ENCODE peak calls at places on chromosomes 4 and X, in eight cellular contexts. V is endothelial cell, Y is IMR-90, U is HFFc6, T is tibial artery, C is HFF-Myc, W is uterus, N is fibroblast of mammary gland. D is an unnamed sample.

GRCh38 chrX:118847676-118848075 is 24.1 kb downstream of the ZCCHC12 start:
- DNase-seq in V (peak), Y (peak), U (peak), T (no peak), C (peak), W (no peak), N (peak), D (no peak)

GRCh38 chr4:98661356-98662054 is 3.1 kb upstream of the TSPAN5 start:
- DNase-seq in V (no peak), Y (peak), U (no peak), T (no peak), C (no peak), W (no peak), N (no peak), D (no peak)

GRCh38 chr4:96913437-96914075 is 1073.7 kb downstream of the PDHA2 start:
- DNase-seq in V (no peak), Y (no peak), U (no peak), T (no peak), C (no peak), W (no peak), N (no peak), D (no peak)

GRCh38 chr4:152594981-152595916 is 59.4 kb upstream of the FBXW7 start:
- DNase-seq in V (no peak), Y (no peak), U (no peak), T (no peak), C (no peak), W (no peak), N (no peak), D (no peak)

GRCh38 chrX:16785247-16786138 is 773 bp upstream of the TXLNG start:
- DNase-seq in V (peak), Y (no peak), U (no peak), T (no peak), C (no peak), W (peak), N (no peak), D (peak)

GRCh38 chrX:119417376-119417775 is 18.2 kb downstream of the SLC25A43 start:
- DNase-seq in V (no peak), Y (no peak), U (no peak), T (no peak), C (no peak), W (no peak), N (no peak), D (no peak)

GRCh38 chr4:118889313-118889694 is 650 bp downstream of the SYNPO2 start:
- DNase-seq in V (no peak), Y (no peak), U (no peak), T (no peak), C (no peak), W (no peak), N (no peak), D (no peak)

GRCh38 chr4:1459664-1460511 is 53.6 kb upstream of the NKX1-1 start:
- DNase-seq in V (peak), Y (no peak), U (no peak), T (peak), C (no peak), W (peak), N (no peak), D (no peak)

GRCh38 chr4:54333657-54334056 is 104.6 kb downstream of the PDGFRA start:
- DNase-seq in V (no peak), Y (no peak), U (no peak), T (no peak), C (no peak), W (no peak), N (no peak), D (no peak)

GRCh38 chr4:48681856-48682255 is 98.2 kb downstream of the FRYL start:
- DNase-seq in V (no peak), Y (peak), U (peak), T (no peak), C (no peak), W (no peak), N (peak), D (peak)

GRCh38 chr4:183011213-183011907 is 87.7 kb upstream of the WWC2 start:
- DNase-seq in V (no peak), Y (peak), U (no peak), T (no peak), C (no peak), W (no peak), N (peak), D (no peak)

GRCh38 chr4:20219526-20219925 is 32.2 kb upstream of the SLIT2 start:
- DNase-seq in V (no peak), Y (no peak), U (peak), T (no peak), C (no peak), W (no peak), N (peak), D (no peak)

GRCh38 chr4:47490550-47490949 is 5.5 kb downstream of the ATP10D start:
- DNase-seq in V (peak), Y (no peak), U (peak), T (no peak), C (peak), W (no peak), N (peak), D (peak)

GRCh38 chrX:69618803-69619202 is 2.9 kb downstream of the EDA start:
- DNase-seq in V (no peak), Y (peak), U (no peak), T (no peak), C (no peak), W (peak), N (peak), D (peak)

GRCh38 chr4:13705521-13706035 is 78.1 kb upstream of the BOD1L1 start:
- DNase-seq in V (no peak), Y (no peak), U (no peak), T (no peak), C (no peak), W (no peak), N (no peak), D (no peak)

GRCh38 chr4:152936446-152937279 is 540 bp downstream of the FHDC1 start:
- DNase-seq in V (peak), Y (peak), U (peak), T (no peak), C (no peak), W (peak), N (peak), D (peak)

GRCh38 chr4:82890913-82891727 is at the start of gene SEC31A:
- DNase-seq in V (peak), Y (peak), U (peak), T (peak), C (peak), W (peak), N (peak), D (peak)
- TF ChIP-seq CTCF in V (no peak), Y (no peak), U (peak), T (no peak), C (no peak), W (no peak), N (no peak), D (peak)

GRCh38 chr4:70737409-70737808 is 15.6 kb downstream of the RUFY3 start:
- DNase-seq in V (no peak), Y (no peak), U (no peak), T (no peak), C (no peak), W (no peak), N (no peak), D (no peak)
- TF ChIP-seq CTCF in V (no peak), Y (no peak), U (no peak), T (no peak), C (no peak), W (no peak), N (no peak), D (no peak)

GRCh38 chr4:95102391-95102790 is 344.6 kb downstream of the BMPR1B start:
- DNase-seq in V (no peak), Y (no peak), U (no peak), T (no peak), C (no peak), W (no peak), N (no peak), D (no peak)
- TF ChIP-seq CTCF in V (no peak), Y (no peak), U (no peak), T (no peak), C (no peak), W (no peak), N (no peak), D (no peak)

DNA sequence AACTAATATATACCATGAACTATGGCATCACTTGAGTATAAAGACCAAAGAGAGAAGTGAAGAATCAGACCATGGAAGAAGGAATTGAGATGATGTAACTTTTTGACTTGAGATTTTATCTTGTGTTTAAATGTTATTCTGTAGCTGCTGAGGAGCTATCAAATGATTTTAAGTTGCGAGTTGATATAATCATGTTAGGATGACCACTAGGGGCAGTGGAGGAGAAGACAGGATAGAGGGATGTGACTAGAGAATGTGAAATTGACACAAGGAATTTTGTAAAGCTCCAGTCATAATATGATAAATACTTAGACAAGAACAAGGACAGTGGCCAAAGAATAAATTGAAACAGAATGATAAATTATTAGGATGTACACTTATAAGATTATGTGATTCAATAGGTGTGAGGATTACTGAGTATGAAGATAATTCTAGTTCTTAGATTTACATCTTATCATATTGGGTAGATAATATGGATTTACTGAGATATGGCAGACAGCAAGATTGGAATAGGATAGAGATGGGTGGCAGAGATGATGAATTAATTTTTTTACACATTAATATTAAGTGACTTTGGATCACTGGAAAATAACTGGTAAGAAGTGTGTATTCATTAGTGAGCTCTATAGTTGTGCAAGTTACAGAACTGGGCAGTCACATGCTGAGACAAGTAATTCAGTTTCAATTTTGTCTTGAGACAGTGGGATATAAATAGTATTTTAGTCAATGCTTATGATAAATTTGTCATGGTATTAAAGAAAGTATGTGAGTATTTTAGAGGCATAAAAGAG is 816.0 kb upstream of the PCDH10 start:
- DNase-seq in V (no peak), Y (no peak), U (peak), T (no peak), C (no peak), W (no peak), N (peak), D (no peak)
- TF ChIP-seq CTCF in V (peak), Y (no peak), U (peak), T (no peak), C (no peak), W (no peak), N (peak), D (no peak)

GRCh38 chrX:107199491-107199890 is 6.7 kb downstream of the NUP62CL start:
- DNase-seq in V (no peak), Y (no peak), U (no peak), T (no peak), C (no peak), W (no peak), N (no peak), D (no peak)
- TF ChIP-seq CTCF in V (no peak), Y (no peak), U (no peak), T (no peak), C (no peak), W (no peak), N (no peak), D (no peak)

DNA sequence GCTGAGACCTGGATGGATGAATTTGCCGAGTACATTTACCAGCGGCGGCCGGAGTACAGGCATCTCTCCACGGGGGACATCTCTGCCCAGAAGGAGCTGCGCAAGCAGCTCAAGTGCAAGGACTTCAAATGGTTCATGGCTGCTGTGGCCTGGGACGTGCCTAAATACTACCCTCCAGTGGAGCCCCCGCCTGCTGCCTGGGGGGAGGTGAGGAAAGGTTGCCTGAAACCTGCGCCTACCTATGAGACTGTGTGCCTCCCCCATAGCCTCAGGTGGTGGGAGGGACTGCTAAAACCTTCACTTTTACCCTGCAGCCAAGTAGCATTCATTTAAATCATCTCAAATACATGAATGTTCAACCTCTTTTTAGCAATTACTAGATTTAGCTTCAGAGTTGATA is 216.6 kb upstream of the GALNT7 start:
- DNase-seq in V (no peak), Y (no peak), U (no peak), T (no peak), C (no peak), W (no peak), N (no peak), D (no peak)
- TF ChIP-seq CTCF in V (no peak), Y (no peak), U (no peak), T (no peak), C (no peak), W (no peak), N (no peak), D (no peak)

DNA sequence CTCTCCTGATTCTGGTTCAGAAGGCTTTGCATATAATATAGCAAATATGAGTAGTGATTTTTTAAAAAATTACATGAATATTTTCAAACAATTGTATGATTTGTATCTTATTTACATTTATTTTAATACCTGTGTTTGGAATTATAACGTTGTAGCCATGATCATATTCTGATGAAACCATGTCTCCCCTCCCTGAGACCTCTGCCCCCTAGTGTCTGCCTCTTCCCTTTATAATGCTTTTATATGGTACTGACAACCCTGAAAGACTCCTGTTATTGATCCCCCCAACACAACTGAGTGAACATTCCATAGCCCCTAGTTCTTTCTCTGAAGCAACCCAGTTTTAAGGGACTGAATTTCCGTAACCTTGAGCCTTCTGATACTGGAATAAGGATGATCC is 187.4 kb downstream of the SOX3 start:
- DNase-seq in V (no peak), Y (no peak), U (no peak), T (no peak), C (no peak), W (no peak), N (no peak), D (no peak)
- TF ChIP-seq CTCF in V (no peak), Y (no peak), U (no peak), T (no peak), C (no peak), W (no peak), N (no peak), D (no peak)

GRCh38 chrX:23403849-23404248 is 69.2 kb downstream of the PTCHD1 start:
- DNase-seq in V (no peak), Y (no peak), U (no peak), T (no peak), C (no peak), W (no peak), N (no peak), D (no peak)
- TF ChIP-seq CTCF in V (no peak), Y (no peak), U (no peak), T (peak), C (peak), W (no peak), N (peak), D (no peak)

DNA sequence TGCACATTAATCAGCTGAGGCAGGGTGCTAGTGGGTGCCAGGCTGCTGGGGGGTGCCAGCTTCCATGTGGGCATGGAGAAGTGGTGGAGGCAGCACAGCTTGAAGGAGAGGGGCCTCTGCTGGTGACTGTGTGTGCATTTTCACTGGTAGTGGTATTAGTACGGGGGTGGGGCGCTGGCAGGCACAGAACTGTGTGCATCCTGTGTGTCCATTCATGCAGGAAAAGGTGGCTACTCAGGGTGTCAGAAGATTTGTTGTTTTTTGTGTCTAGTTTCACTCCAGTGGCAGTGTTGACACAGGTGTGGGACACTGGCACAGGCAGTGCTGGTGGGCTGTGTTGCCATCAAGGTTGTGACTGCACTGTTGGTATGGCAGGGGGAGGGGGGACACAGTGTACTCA is 1303.6 kb downstream of the FAM133A start:
- DNase-seq in V (no peak), Y (no peak), U (no peak), T (no peak), C (no peak), W (no peak), N (no peak), D (no peak)
- TF ChIP-seq CTCF in V (no peak), Y (no peak), U (no peak), T (no peak), C (no peak), W (no peak), N (no peak), D (no peak)

D was measured in activated CD8-positive, alpha-beta T cell treated with anti-CD3 and anti-CD28 coated beads for 36 hours.